ENCODE peak calls at places on chromosome 16, in four cellular contexts. G is uterus, H is body of pancreas, W is tibial nerve. U is an unnamed sample.

GRCh38 chr16:9337262-9338032 is 246.0 kb downstream of the HAPSTR1 start:
- DNase-seq in H (no peak), G (no peak), W (no peak), U (no peak)

GRCh38 chr16:89395150-89396142 is 94.9 kb downstream of the ANKRD11 start:
- DNase-seq in H (peak), W (peak), G (peak), U (peak)

GRCh38 chr16:86781046-86781445 is 202.7 kb downstream of the FOXL1 start:
- DNase-seq in W (no peak), H (no peak), G (no peak), U (no peak)

GRCh38 chr16:52805559-52806168 is 247.0 kb downstream of the CHD9NB start:
- DNase-seq in W (no peak), H (no peak), G (no peak), U (no peak)

GRCh38 chr16:52597073-52597771 is 50.3 kb upstream of the TOX3 start:
- DNase-seq in W (no peak), G (no peak), H (peak), U (no peak)

GRCh38 chr16:28098171-28098958 is 34.9 kb upstream of the GSG1L start:
- DNase-seq in H (no peak), G (no peak), W (no peak), U (no peak)

GRCh38 chr16:50683689-50684374 is 2.7 kb upstream of the SNX20 start:
- DNase-seq in H (no peak), G (no peak), W (no peak), U (no peak)

GRCh38 chr16:50010212-50010611 is 14.8 kb upstream of the CNEP1R1 start:
- DNase-seq in W (no peak), H (no peak), G (no peak), U (no peak)

GRCh38 chr16:74568961-74569631 is 37.8 kb downstream of the GLG1 start:
- DNase-seq in H (no peak), G (no peak), W (no peak), U (no peak)

GRCh38 chr16:75219838-75220237 is 1.1 kb downstream of the CTRB1 start:
- DNase-seq in H (no peak), G (no peak), W (no peak), U (no peak)

GRCh38 chr16:5502467-5502869 is 404.9 kb upstream of the EEF2KMT start:
- DNase-seq in H (no peak), G (no peak), W (no peak), U (no peak)

GRCh38 chr16:27103954-27104353 is 37.2 kb downstream of the C16orf82 start:
- DNase-seq in G (no peak), H (no peak), W (no peak), U (no peak)

GRCh38 chr16:12057276-12057675 is 80.7 kb downstream of the SNX29 start:
- DNase-seq in G (no peak), W (no peak), H (no peak), U (no peak)

GRCh38 chr16:11681977-11682654 is 13.9 kb downstream of the SNN start:
- DNase-seq in G (no peak), H (no peak), W (no peak), U (no peak)

GRCh38 chr16:28304214-28304613 is 11.9 kb downstream of the SBK1 start:
- DNase-seq in H (no peak), G (no peak), W (no peak), U (no peak)

GRCh38 chr16:86865866-86866675 is 287.7 kb downstream of the FOXL1 start:
- DNase-seq in G (no peak), H (no peak), W (no peak), U (no peak)

GRCh38 chr16:78763821-78764440 is 664.5 kb downstream of the WWOX start:
- DNase-seq in W (no peak), H (no peak), G (no peak), U (no peak)

GRCh38 chr16:49078104-49078503 is 203.5 kb downstream of the CBLN1 start:
- DNase-seq in H (no peak), G (no peak), W (no peak), U (no peak)

GRCh38 chr16:11630230-11631056 is 37.8 kb upstream of the SNN start:
- DNase-seq in G (no peak), W (no peak), H (no peak), U (no peak)

GRCh38 chr16:86517652-86518258 is 7.4 kb downstream of the FOXF1 start:
- DNase-seq in W (peak), H (peak), G (peak), U (peak)

GRCh38 chr16:12672986-12673385 is 130.7 kb downstream of the CPPED1 start:
- DNase-seq in W (no peak), G (no peak), H (no peak), U (no peak)

GRCh38 chr16:77199211-77199610 is at the start of gene SYCE1L:
- DNase-seq in G (no peak), W (no peak), H (no peak), U (no peak)

GRCh38 chr16:86874141-86874540 is 295.8 kb downstream of the FOXL1 start:
- DNase-seq in G (no peak), H (no peak), W (no peak), U (peak)

GRCh38 chr16:27083861-27084261 is 17.1 kb downstream of the C16orf82 start:
- DNase-seq in W (no peak), G (no peak), H (no peak), U (no peak)

GRCh38 chr16:63655846-63656245 is 1466.0 kb downstream of the CDH11 start:
- DNase-seq in W (no peak), G (no peak), H (no peak), U (no peak)

GRCh38 chr16:30694926-30695678 is 3.9 kb upstream of the SRCAP start:
- DNase-seq in H (no peak), W (no peak), G (no peak), U (no peak)

GRCh38 chr16:56281256-56281805 is 90.0 kb downstream of the GNAO1 start:
- DNase-seq in H (no peak), W (no peak), G (no peak), U (no peak)

GRCh38 chr16:88805887-88806393 is 2.4 kb downstream of the CDT1 start:
- DNase-seq in W (no peak), G (no peak), H (no peak), U (no peak)

GRCh38 chr16:60107467-60107866 is 1373.4 kb upstream of the GOT2 start:
- DNase-seq in H (no peak), G (no peak), W (no peak), U (no peak)

GRCh38 chr16:77944631-77945030 is 77.7 kb upstream of the CLEC3A start:
- DNase-seq in G (no peak), H (no peak), W (no peak), U (no peak)

GRCh38 chr16:83404261-83404660 is 403.5 kb upstream of the HSBP1 start:
- DNase-seq in G (no peak), H (no peak), W (no peak), U (no peak)

GRCh38 chr16:13021996-13022395 is 120.6 kb downstream of the SHISA9 start:
- DNase-seq in W (no peak), H (no peak), G (no peak), U (no peak)

GRCh38 chr16:30923554-30924085 is at the start of gene FBXL19:
- DNase-seq in W (peak), H (peak), G (no peak), U (no peak)

GRCh38 chr16:718922-719321 is 2.0 kb upstream of the ANTKMT start:
- DNase-seq in W (no peak), G (no peak), H (no peak), U (no peak)

GRCh38 chr16:721765-722481 is 977 bp downstream of the ANTKMT start:
- DNase-seq in H (no peak), G (no peak), W (no peak), U (no peak)

GRCh38 chr16:719815-720506 is 985 bp upstream of the ANTKMT start:
- DNase-seq in H (no peak), G (no peak), W (no peak), U (peak)

GRCh38 chr16:720990-721764 is at the start of gene ANTKMT:
- DNase-seq in H (peak), W (peak), G (peak), U (peak)

DNA sequence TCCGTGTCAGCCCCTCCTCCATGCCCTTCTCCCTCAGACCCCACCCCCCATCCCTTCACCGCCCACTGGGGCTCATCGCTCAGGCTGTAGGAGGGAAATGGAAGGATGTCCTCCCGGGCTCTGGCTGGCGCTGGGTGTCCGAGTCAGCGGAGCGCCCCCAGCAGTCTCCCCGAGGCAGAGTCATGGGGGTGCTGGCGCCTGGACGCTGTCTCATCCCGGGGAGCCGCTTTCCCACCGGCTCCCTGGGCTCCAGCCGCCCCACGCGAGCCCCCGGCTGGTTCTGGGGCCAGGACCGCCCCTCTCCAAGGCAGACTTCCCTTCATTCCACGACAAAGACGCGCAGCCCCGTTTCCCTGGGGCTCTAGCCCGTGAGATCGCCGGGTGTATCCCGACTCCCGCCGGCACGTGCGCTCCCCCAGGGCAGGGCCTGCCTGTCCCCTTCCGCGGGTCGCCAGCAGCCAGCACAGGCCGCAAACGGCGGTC is 398 bp upstream of the ANTKMT start:
- DNase-seq in H (no peak), W (no peak), G (peak), U (no peak)
- TF ChIP-seq POLR2A in H (no peak), W (no peak), G (no peak), U (no peak)

GRCh38 chr16:21236831-21237230 is 3.3 kb downstream of the ANKS4B start:
- DNase-seq in H (no peak), W (no peak), G (no peak), U (no peak)

GRCh38 chr16:21235199-21235585 is 1.7 kb downstream of the ANKS4B start:
- DNase-seq in W (no peak), H (no peak), G (no peak), U (no peak)

GRCh38 chr16:21228473-21228872 is 5.0 kb upstream of the ANKS4B start:
- DNase-seq in H (no peak), W (no peak), G (no peak), U (no peak)

GRCh38 chr16:21233045-21233520 is 416 bp upstream of the ANKS4B start:
- DNase-seq in G (no peak), H (no peak), W (no peak), U (no peak)

GRCh38 chr16:21233521-21234150 is at the start of gene ANKS4B:
- DNase-seq in W (no peak), G (no peak), H (peak), U (no peak)
- TF ChIP-seq POLR2A in W (no peak), G (no peak), H (peak), U (no peak)

GRCh38 chr16:14112539-14112856 is 41.4 kb downstream of the MRTFB start:
- DNase-seq in H (no peak), G (no peak), W (no peak), U (no peak)
- TF ChIP-seq POLR2A in H (no peak), G (no peak), W (no peak), U (no peak)

GRCh38 chr16:23504453-23505179 is 5.7 kb downstream of the GGA2 start:
- DNase-seq in G (peak), H (peak), W (no peak), U (peak)
- TF ChIP-seq POLR2A in G (no peak), H (no peak), W (no peak), U (no peak)

DNA sequence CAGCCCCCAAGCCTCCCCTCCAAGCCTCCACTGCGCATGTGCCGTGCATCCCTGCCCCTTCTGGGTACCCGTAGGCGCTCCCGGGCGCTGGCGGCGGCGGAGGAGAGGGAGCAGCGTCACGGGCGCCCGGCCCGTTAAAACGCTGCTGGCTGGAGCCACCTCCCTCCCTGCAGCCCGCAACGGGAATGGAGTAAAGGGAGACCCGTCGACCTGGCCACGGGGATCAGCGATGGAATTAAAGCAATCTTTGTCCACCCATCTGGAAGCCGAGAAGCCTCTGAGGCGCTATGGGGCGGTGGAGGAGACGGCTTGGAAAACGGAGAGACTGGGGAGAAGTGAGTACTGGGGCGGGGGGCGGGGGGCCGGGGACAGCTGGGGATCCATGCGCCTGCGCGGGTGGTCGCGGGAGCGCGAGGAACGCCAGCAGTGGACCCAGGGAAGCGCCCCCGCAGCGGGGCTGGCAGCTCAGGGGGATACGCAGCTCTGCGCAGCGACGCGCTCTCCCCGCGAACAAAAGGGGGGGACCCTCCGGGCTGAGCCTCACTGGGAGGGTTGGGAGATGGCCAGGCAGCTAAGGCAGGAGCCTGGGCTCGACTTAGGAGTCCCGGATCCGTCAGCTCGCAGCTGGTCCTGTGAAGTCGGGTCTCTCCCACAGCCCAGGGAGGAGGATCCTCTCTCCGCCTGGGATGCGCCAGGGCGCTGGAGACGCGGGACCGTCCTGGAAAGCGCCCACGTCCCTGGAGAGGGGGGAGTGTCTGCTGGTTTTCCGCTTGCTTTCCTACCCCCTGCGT is at the start of gene BMERB1:
- DNase-seq in H (peak), G (peak), W (peak), U (peak)
- TF ChIP-seq POLR2A in H (peak), G (peak), W (peak), U (peak)

GRCh38 chr16:81081007-81081406 is 4.0 kb upstream of the C16orf46 start:
- DNase-seq in G (no peak), H (no peak), W (no peak), U (no peak)

GRCh38 chr16:81080233-81080632 is 3.2 kb upstream of the C16orf46 start:
- DNase-seq in G (no peak), W (no peak), H (no peak), U (no peak)

GRCh38 chr16:81076566-81077076 is 417 bp downstream of the C16orf46 start:
- DNase-seq in G (peak), H (peak), W (peak), U (peak)

GRCh38 chr16:81073560-81074330 is 3.3 kb downstream of the C16orf46 start:
- DNase-seq in H (no peak), G (no peak), W (no peak), U (no peak)

GRCh38 chr16:81077077-81077940 is at the start of gene C16orf46:
- DNase-seq in H (peak), W (peak), G (peak), U (peak)
- TF ChIP-seq POLR2A in H (peak), W (peak), G (peak), U (peak)

GRCh38 chr16:70801611-70802010 is 653 bp upstream of the VAC14 start:
- DNase-seq in G (no peak), W (no peak), H (no peak), U (no peak)

GRCh38 chr16:70804153-70804728 is 3.3 kb upstream of the VAC14 start:
- DNase-seq in W (no peak), H (no peak), G (no peak), U (peak)

GRCh38 chr16:70803354-70803753 is 2.4 kb upstream of the VAC14 start:
- DNase-seq in W (no peak), H (no peak), G (no peak), U (no peak)

GRCh38 chr16:70800306-70800705 is 652 bp downstream of the VAC14 start:
- DNase-seq in G (no peak), H (no peak), W (no peak), U (peak)

GRCh38 chr16:70800798-70801480 is at the start of gene VAC14:
- DNase-seq in H (peak), W (peak), G (peak), U (peak)
- TF ChIP-seq POLR2A in H (peak), W (peak), G (no peak), U (peak)

GRCh38 chr16:85094812-85095211 is 17.5 kb downstream of the CIBAR2 start:
- DNase-seq in G (no peak), W (no peak), H (no peak), U (no peak)
- TF ChIP-seq POLR2A in G (no peak), W (no peak), H (no peak), U (no peak)

DNA sequence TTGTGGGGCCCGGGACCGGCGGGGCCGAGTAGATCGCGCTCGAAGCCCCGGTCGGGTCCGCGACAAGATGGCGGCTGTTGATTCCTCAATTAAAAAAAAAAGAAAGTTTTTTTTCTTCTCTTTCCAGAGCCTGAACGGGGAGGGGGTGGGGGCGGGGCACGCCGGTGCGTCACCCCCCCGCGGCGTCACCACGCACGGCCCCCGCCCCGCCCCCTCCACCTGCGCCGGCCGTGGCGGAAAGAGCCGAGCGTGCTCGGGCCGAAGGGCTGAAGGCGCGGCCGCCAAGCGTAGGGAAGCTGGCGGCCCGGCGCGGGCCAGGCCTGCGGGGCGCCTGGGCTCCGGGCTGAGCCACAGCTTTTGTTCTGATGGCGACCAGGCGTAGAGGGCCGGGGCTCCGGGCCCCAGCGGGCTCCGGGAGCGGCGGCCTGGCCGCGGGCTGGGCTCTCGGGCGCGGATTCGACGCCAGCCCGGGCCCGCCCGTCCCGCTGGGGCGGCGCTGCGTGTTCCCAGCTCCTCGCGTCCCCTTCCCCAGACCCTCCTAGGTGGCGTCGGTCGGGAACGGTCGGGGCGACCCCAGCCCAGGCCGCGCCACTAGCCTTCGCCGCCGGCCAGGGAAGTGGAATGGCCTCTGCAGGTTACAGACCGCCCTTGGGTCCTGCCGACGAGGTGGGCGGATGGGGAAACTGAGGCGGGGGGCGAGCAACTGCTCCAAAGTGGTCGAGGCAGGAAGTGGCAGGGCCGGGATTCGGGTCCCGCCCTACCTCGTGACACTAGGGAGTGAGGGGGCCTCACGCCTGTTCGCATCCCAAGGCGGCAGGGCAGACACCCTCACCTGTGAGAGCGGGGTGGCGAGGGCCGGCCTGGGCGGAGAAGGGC is at the start of gene CREBBP:
- DNase-seq in H (peak), G (peak), W (peak), U (peak)
- TF ChIP-seq POLR2A in H (peak), G (peak), W (peak), U (peak)

GRCh38 chr16:10385725-10386516 is at the start of gene ATF7IP2:
- DNase-seq in H (peak), G (peak), W (peak), U (no peak)
- TF ChIP-seq POLR2A in H (peak), G (peak), W (peak), U (no peak)

U was measured in H54.